ENCODE peak calls at places on chromosome 12, in nine cellular contexts. P, R, T, F, G, Y, U, M and L are unnamed samples.

GRCh38 chr12:111166779-111167540 is 201.9 kb downstream of the PHETA1 start:
- DNase-seq in P (peak), R (no peak), T (peak), F (no peak), G (no peak), Y (peak), U (no peak), M (no peak), L (no peak)

GRCh38 chr12:133129368-133130037 is 571 bp downstream of the ZNF891 start:
- DNase-seq in P (no peak), R (no peak), T (no peak), F (no peak), G (peak), Y (no peak), U (no peak), M (peak), L (peak)

GRCh38 chr12:124031058-124031457 is 58.0 kb downstream of the ZNF664 start:
- DNase-seq in P (no peak), R (no peak), T (no peak), F (no peak), G (no peak), Y (no peak), U (no peak), M (no peak), L (no peak)

GRCh38 chr12:132604108-132605054 is 6.0 kb downstream of the LRCOL1 start:
- DNase-seq in P (peak), R (no peak), T (peak), F (no peak), G (peak), Y (peak), U (no peak), M (no peak), L (peak)

GRCh38 chr12:28023156-28023887 is 50.8 kb upstream of the PTHLH start:
- DNase-seq in P (no peak), R (peak), T (no peak), F (no peak), G (no peak), Y (no peak), U (no peak), M (no peak), L (no peak)

GRCh38 chr12:107242189-107242588 is 148.8 kb upstream of the CRY1 start:
- DNase-seq in P (no peak), R (no peak), T (no peak), F (no peak), G (no peak), Y (no peak), U (no peak), M (no peak), L (no peak)

GRCh38 chr12:94103986-94104385 is 44.4 kb upstream of the PLXNC1 start:
- DNase-seq in P (no peak), R (no peak), T (no peak), F (no peak), G (no peak), Y (no peak), U (no peak), M (no peak), L (no peak)

GRCh38 chr12:13135336-13136178 is 32.1 kb upstream of the GSG1 start:
- DNase-seq in P (no peak), R (peak), T (no peak), F (no peak), G (no peak), Y (no peak), U (no peak), M (no peak), L (peak)

GRCh38 chr12:3119745-3120660 is 42.8 kb downstream of the TSPAN9 start:
- DNase-seq in P (peak), R (no peak), T (peak), F (no peak), G (no peak), Y (peak), U (no peak), M (no peak), L (no peak)

GRCh38 chr12:66693901-66694513 is 15.1 kb upstream of the GRIP1 start:
- DNase-seq in P (no peak), R (peak), T (no peak), F (no peak), G (peak), Y (no peak), U (no peak), M (peak), L (peak)

GRCh38 chr12:96327889-96328288 is 72.3 kb downstream of the CDK17 start:
- DNase-seq in P (no peak), R (no peak), T (no peak), F (no peak), G (no peak), Y (no peak), U (no peak), M (peak), L (no peak)

GRCh38 chr12:116087962-116088361 is 189.5 kb downstream of the MED13L start:
- DNase-seq in P (no peak), R (no peak), T (no peak), F (no peak), G (no peak), Y (no peak), U (no peak), M (no peak), L (no peak)

GRCh38 chr12:5377997-5378596 is 53.8 kb upstream of the NTF3 start:
- DNase-seq in P (no peak), R (no peak), T (no peak), F (peak), G (no peak), Y (no peak), U (no peak), M (no peak), L (no peak)

GRCh38 chr12:76029982-76030377 is 1.6 kb downstream of the PHLDA1 start:
- DNase-seq in P (no peak), R (no peak), T (no peak), F (no peak), G (no peak), Y (peak), U (no peak), M (no peak), L (peak)

GRCh38 chr12:96457191-96457930 is 32.0 kb upstream of the CFAP54 start:
- DNase-seq in P (no peak), R (no peak), T (no peak), F (no peak), G (no peak), Y (no peak), U (no peak), M (no peak), L (peak)

GRCh38 chr12:23945249-23945648 is 4.2 kb downstream of the SOX5 start:
- DNase-seq in P (no peak), R (no peak), T (no peak), F (no peak), G (no peak), Y (no peak), U (no peak), M (no peak), L (no peak)

GRCh38 chr12:67161322-67161918 is 107.7 kb upstream of the CAND1 start:
- DNase-seq in P (no peak), R (no peak), T (no peak), F (peak), G (peak), Y (no peak), U (peak), M (peak), L (peak)

GRCh38 chr12:57550628-57551549 is 1.0 kb downstream of the KIF5A start:
- DNase-seq in P (no peak), R (no peak), T (no peak), F (no peak), G (no peak), Y (no peak), U (no peak), M (no peak), L (no peak)
- H3K4me3 ChIP-seq in P (peak), R (peak), T (no peak), F (no peak), G (peak), Y (no peak), U (peak), M (no peak), L (peak)

GRCh38 chr12:112851024-112851777 is 55.6 kb upstream of the OAS1 start:
- DNase-seq in P (no peak), R (no peak), T (no peak), F (no peak), G (no peak), Y (no peak), U (no peak), M (no peak), L (peak)
- H3K27ac ChIP-seq in P (no peak), R (no peak), T (no peak), F (no peak), G (no peak), Y (no peak), U (no peak), M (no peak), L (no peak)

GRCh38 chr12:6764011-6764828 is 1.9 kb upstream of the PTMS start:
- DNase-seq in P (peak), R (peak), T (peak), F (peak), G (peak), Y (peak), U (no peak), M (peak), L (peak)
- H3K4me3 ChIP-seq in P (peak), R (peak), T (peak), F (no peak), G (peak), Y (no peak), U (no peak), M (peak), L (peak)

GRCh38 chr12:101743724-101744472 is 4.6 kb upstream of the SYCP3 start:
- DNase-seq in P (no peak), R (no peak), T (no peak), F (peak), G (no peak), Y (no peak), U (peak), M (peak), L (no peak)

GRCh38 chr12:101740566-101740965 is 1.3 kb upstream of the SYCP3 start:
- DNase-seq in P (no peak), R (no peak), T (no peak), F (no peak), G (no peak), Y (no peak), U (no peak), M (no peak), L (no peak)

GRCh38 chr12:101740980-101741379 is 1.7 kb upstream of the SYCP3 start:
- DNase-seq in P (no peak), R (no peak), T (no peak), F (no peak), G (no peak), Y (no peak), U (no peak), M (no peak), L (no peak)

GRCh38 chr12:101745481-101745880 is 6.2 kb upstream of the SYCP3 start:
- DNase-seq in P (no peak), R (no peak), T (no peak), F (no peak), G (no peak), Y (no peak), U (no peak), M (no peak), L (no peak)

DNA sequence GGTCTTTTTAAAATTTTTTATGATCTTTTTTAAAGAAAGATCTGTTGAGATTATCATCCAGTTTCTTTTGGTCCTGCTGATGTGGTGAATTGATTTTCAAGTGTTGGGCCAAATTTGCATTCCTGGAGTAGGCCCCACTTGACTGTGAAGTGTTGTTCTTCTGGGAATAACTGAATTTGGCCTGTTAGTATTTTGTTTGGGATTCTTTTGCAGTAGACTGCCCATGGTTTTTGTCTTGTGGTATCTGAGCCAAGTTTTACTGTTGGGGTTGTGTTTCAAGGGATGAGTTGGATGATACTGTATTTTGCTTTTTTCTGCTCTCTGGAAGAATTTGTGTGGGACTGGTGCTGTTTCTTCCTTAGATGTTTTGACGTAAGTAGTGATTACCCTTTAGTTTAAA is 4.0 kb upstream of the SYCP3 start:
- DNase-seq in P (no peak), R (no peak), T (no peak), F (no peak), G (no peak), Y (no peak), U (no peak), M (peak), L (no peak)
- H3K27ac ChIP-seq in P (no peak), R (no peak), T (no peak), F (peak), G (no peak), Y (no peak), U (no peak), M (peak), L (no peak)

GRCh38 chr12:55039761-55040160 is 20.0 kb downstream of the NEUROD4 start:
- DNase-seq in P (no peak), R (no peak), T (no peak), F (no peak), G (no peak), Y (no peak), U (no peak), M (no peak), L (no peak)
- H3K4me3 ChIP-seq in P (no peak), R (no peak), T (no peak), F (no peak), G (no peak), Y (no peak), U (no peak), M (no peak), L (no peak)

GRCh38 chr12:39236994-39237393 is 205.9 kb downstream of the KIF21A start:
- DNase-seq in P (no peak), R (no peak), T (no peak), F (no peak), G (no peak), Y (no peak), U (no peak), M (no peak), L (no peak)

GRCh38 chr12:39240573-39240972 is 202.3 kb downstream of the KIF21A start:
- DNase-seq in P (no peak), R (no peak), T (no peak), F (no peak), G (no peak), Y (no peak), U (no peak), M (no peak), L (peak)

GRCh38 chr12:39235990-39236767 is 206.7 kb downstream of the KIF21A start:
- DNase-seq in P (no peak), R (no peak), T (no peak), F (no peak), G (no peak), Y (no peak), U (no peak), M (no peak), L (no peak)

GRCh38 chr12:39239484-39240143 is 203.3 kb downstream of the KIF21A start:
- DNase-seq in P (no peak), R (no peak), T (no peak), F (no peak), G (no peak), Y (no peak), U (no peak), M (no peak), L (no peak)

DNA sequence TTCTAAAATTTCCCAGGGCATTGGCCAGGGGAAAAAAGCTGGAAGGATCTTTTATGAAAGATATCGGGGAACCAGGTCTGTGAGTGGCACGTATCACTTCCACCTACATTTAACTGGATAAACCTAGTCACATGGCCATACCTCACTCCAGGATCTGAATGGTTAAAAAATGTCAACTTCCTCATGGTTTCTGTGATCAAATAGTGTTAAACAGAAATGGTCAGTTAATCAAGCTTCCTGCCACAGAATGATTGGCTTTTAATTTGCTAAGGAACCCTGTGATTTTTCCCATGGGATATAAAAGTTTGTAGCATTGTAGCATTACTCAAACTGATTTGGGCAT is 202.8 kb downstream of the KIF21A start:
- DNase-seq in P (no peak), R (no peak), T (no peak), F (no peak), G (no peak), Y (no peak), U (no peak), M (no peak), L (no peak)
- H3K27ac ChIP-seq in P (no peak), R (no peak), T (no peak), F (no peak), G (no peak), Y (no peak), U (no peak), M (no peak), L (no peak)

GRCh38 chr12:109461049-109461845 is 15.9 kb downstream of the KCTD10 start:
- DNase-seq in P (peak), R (no peak), T (peak), F (no peak), G (no peak), Y (no peak), U (no peak), M (peak), L (no peak)

GRCh38 chr12:109464642-109465351 is 12.3 kb downstream of the KCTD10 start:
- DNase-seq in P (no peak), R (no peak), T (no peak), F (no peak), G (no peak), Y (no peak), U (no peak), M (no peak), L (no peak)

GRCh38 chr12:109461846-109462766 is 15.0 kb downstream of the KCTD10 start:
- DNase-seq in P (peak), R (peak), T (peak), F (peak), G (no peak), Y (peak), U (no peak), M (no peak), L (peak)

GRCh38 chr12:109463776-109464175 is 13.3 kb downstream of the KCTD10 start:
- DNase-seq in P (no peak), R (no peak), T (no peak), F (no peak), G (no peak), Y (no peak), U (no peak), M (no peak), L (no peak)

GRCh38 chr12:109462868-109463692 is 14.0 kb downstream of the KCTD10 start:
- DNase-seq in P (peak), R (peak), T (peak), F (peak), G (no peak), Y (peak), U (no peak), M (no peak), L (peak)
- H3K4me3 ChIP-seq in P (peak), R (peak), T (peak), F (no peak), G (no peak), Y (no peak), U (no peak), M (no peak), L (no peak)

DNA sequence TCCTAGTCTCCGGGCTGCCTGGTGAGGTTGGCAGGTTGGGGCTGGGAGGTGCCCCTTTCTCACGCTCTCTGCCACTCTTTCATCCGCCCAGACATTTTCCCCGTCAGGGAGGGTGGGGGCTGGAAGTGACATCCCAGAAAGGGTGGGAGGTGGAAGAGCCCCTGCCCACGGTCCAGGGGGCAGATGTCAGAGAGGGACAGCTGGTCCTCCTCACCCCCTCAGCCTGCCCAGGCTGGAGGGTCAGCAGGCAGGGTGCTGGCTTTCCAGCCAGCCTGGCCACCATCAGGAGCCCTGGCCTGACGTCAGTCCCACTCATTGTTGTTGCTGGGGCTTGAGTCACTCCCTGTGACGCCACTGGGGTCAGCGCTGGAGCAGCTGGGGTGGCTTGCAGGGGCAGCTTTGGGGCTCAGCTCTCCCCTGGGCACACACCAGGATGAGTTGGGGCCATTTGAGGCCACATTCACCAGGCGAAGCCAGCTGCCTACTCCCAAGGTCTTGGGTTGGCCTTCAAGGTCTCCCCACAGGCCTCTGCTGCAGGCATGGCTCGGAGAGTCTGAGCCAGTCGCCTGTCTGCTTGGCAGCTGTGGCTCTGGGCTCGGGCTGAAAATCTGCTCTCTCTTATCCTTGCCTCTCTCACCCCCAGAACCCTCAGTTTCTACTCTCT is 5.7 kb upstream of the ATG101 start:
- DNase-seq in P (peak), R (peak), T (peak), F (no peak), G (no peak), Y (peak), U (no peak), M (no peak), L (no peak)
- H3K27ac ChIP-seq in P (peak), R (peak), T (peak), F (peak), G (no peak), Y (peak), U (no peak), M (no peak), L (peak)

GRCh38 chr12:51076235-51076930 is 7.0 kb downstream of the CSRNP2 start:
- DNase-seq in P (no peak), R (no peak), T (no peak), F (no peak), G (peak), Y (no peak), U (no peak), M (no peak), L (no peak)
- H3K4me3 ChIP-seq in P (no peak), R (no peak), T (no peak), F (no peak), G (no peak), Y (no peak), U (no peak), M (no peak), L (no peak)